ENCODE peak calls at places on chromosomes 5 and 9, in seven cellular contexts. One of them, this sample, is unnamed. For H3K4me1, the result is how much of the 10 kb centered on the place peaks cover.

GRCh38 chr5:33885679-33886078 is 6.1 kb downstream of the ADAMTS12 start:
- DNase-seq in OCI-LY7: no peak
- DNase-seq in CD8-positive, alpha-beta memory T cell: no peak
- DNase-seq in A673: no peak
- DNase-seq in colonic mucosa: no peak
- DNase-seq in mesendoderm: no peak
- DNase-seq in hepatocyte: no peak
- DNase-seq in this sample: peak

GRCh38 chr5:175810457-175810856 is 60.9 kb upstream of the CPLX2 start:
- DNase-seq in OCI-LY7: no peak
- DNase-seq in CD8-positive, alpha-beta memory T cell: no peak
- DNase-seq in A673: no peak
- DNase-seq in colonic mucosa: no peak
- DNase-seq in mesendoderm: no peak
- DNase-seq in hepatocyte: no peak
- DNase-seq in this sample: no peak

GRCh38 chr9:98231770-98232478 is 23.5 kb downstream of the TBC1D2 start:
- DNase-seq in OCI-LY7: peak
- DNase-seq in CD8-positive, alpha-beta memory T cell: no peak
- DNase-seq in A673: peak
- DNase-seq in colonic mucosa: no peak
- DNase-seq in mesendoderm: no peak
- DNase-seq in hepatocyte: peak
- DNase-seq in this sample: no peak

GRCh38 chr9:89359636-89360315 is 41.5 kb downstream of the SECISBP2 start:
- DNase-seq in OCI-LY7: no peak
- DNase-seq in CD8-positive, alpha-beta memory T cell: no peak
- DNase-seq in A673: no peak
- DNase-seq in colonic mucosa: no peak
- DNase-seq in mesendoderm: no peak
- DNase-seq in hepatocyte: no peak
- DNase-seq in this sample: no peak

GRCh38 chr9:138115506-138115905 is 237.9 kb downstream of the CACNA1B start:
- DNase-seq in OCI-LY7: no peak
- DNase-seq in CD8-positive, alpha-beta memory T cell: no peak
- DNase-seq in A673: no peak
- DNase-seq in colonic mucosa: no peak
- DNase-seq in mesendoderm: no peak
- DNase-seq in hepatocyte: no peak
- DNase-seq in this sample: no peak

GRCh38 chr5:20833081-20833627 is 845.2 kb upstream of the CDH18 start:
- DNase-seq in OCI-LY7: no peak
- DNase-seq in CD8-positive, alpha-beta memory T cell: no peak
- DNase-seq in A673: peak
- DNase-seq in colonic mucosa: no peak
- DNase-seq in mesendoderm: peak
- DNase-seq in hepatocyte: no peak
- DNase-seq in this sample: no peak

GRCh38 chr5:68531970-68532369 is 316.4 kb downstream of the PIK3R1 start:
- DNase-seq in OCI-LY7: no peak
- DNase-seq in CD8-positive, alpha-beta memory T cell: no peak
- DNase-seq in A673: no peak
- DNase-seq in colonic mucosa: no peak
- DNase-seq in mesendoderm: no peak
- DNase-seq in hepatocyte: no peak
- DNase-seq in this sample: no peak

GRCh38 chr5:1437452-1437851 is 7.8 kb downstream of the SLC6A3 start:
- DNase-seq in OCI-LY7: no peak
- DNase-seq in CD8-positive, alpha-beta memory T cell: no peak
- DNase-seq in A673: no peak
- DNase-seq in colonic mucosa: peak
- DNase-seq in mesendoderm: peak
- DNase-seq in hepatocyte: peak
- DNase-seq in this sample: no peak

GRCh38 chr9:129007766-129008468 is 20.2 kb downstream of the SH3GLB2 start:
- DNase-seq in OCI-LY7: no peak
- DNase-seq in CD8-positive, alpha-beta memory T cell: no peak
- DNase-seq in A673: no peak
- DNase-seq in colonic mucosa: no peak
- DNase-seq in mesendoderm: no peak
- DNase-seq in hepatocyte: peak
- DNase-seq in this sample: no peak

GRCh38 chr5:14739538-14739937 is 75.0 kb downstream of the OTULIN start:
- DNase-seq in OCI-LY7: no peak
- DNase-seq in CD8-positive, alpha-beta memory T cell: no peak
- DNase-seq in A673: no peak
- DNase-seq in colonic mucosa: no peak
- DNase-seq in mesendoderm: no peak
- DNase-seq in hepatocyte: no peak
- DNase-seq in this sample: no peak

GRCh38 chr5:19986036-19986619 is 1.9 kb downstream of the CDH18 start:
- DNase-seq in OCI-LY7: no peak
- DNase-seq in CD8-positive, alpha-beta memory T cell: no peak
- DNase-seq in A673: no peak
- DNase-seq in colonic mucosa: no peak
- DNase-seq in mesendoderm: no peak
- DNase-seq in hepatocyte: no peak
- DNase-seq in this sample: no peak

GRCh38 chr5:77960863-77961396 is 184.8 kb upstream of the TBCA start:
- DNase-seq in OCI-LY7: no peak
- DNase-seq in CD8-positive, alpha-beta memory T cell: no peak
- DNase-seq in A673: peak
- DNase-seq in colonic mucosa: no peak
- DNase-seq in mesendoderm: peak
- DNase-seq in hepatocyte: no peak
- DNase-seq in this sample: no peak
- H3K4me1 ChIP-seq in OCI-LY7: under half
- H3K4me1 ChIP-seq in CD8-positive, alpha-beta memory T cell: under half
- H3K4me1 ChIP-seq in A673: under half
- H3K4me1 ChIP-seq in colonic mucosa: under half
- H3K4me1 ChIP-seq in mesendoderm: under half
- H3K4me1 ChIP-seq in hepatocyte: under half
- H3K4me1 ChIP-seq in this sample: under half

GRCh38 chr9:136946228-136946892 is 1.3 kb downstream of the C8G start:
- DNase-seq in OCI-LY7: no peak
- DNase-seq in CD8-positive, alpha-beta memory T cell: no peak
- DNase-seq in A673: no peak
- DNase-seq in colonic mucosa: no peak
- DNase-seq in mesendoderm: no peak
- DNase-seq in hepatocyte: no peak
- DNase-seq in this sample: no peak

GRCh38 chr9:136949239-136949816 is 2.7 kb upstream of the LCN12 start:
- DNase-seq in OCI-LY7: no peak
- DNase-seq in CD8-positive, alpha-beta memory T cell: no peak
- DNase-seq in A673: no peak
- DNase-seq in colonic mucosa: no peak
- DNase-seq in mesendoderm: no peak
- DNase-seq in hepatocyte: peak
- DNase-seq in this sample: no peak

GRCh38 chr9:136945333-136946227 is 537 bp downstream of the C8G start:
- DNase-seq in OCI-LY7: no peak
- DNase-seq in CD8-positive, alpha-beta memory T cell: no peak
- DNase-seq in A673: no peak
- DNase-seq in colonic mucosa: no peak
- DNase-seq in mesendoderm: no peak
- DNase-seq in hepatocyte: no peak
- DNase-seq in this sample: no peak

GRCh38 chr9:136947955-136948510 is 3.0 kb downstream of the C8G start:
- DNase-seq in OCI-LY7: peak
- DNase-seq in CD8-positive, alpha-beta memory T cell: no peak
- DNase-seq in A673: peak
- DNase-seq in colonic mucosa: peak
- DNase-seq in mesendoderm: peak
- DNase-seq in hepatocyte: peak
- DNase-seq in this sample: peak

GRCh38 chr9:136946893-136947891 is 2.1 kb downstream of the C8G start:
- DNase-seq in OCI-LY7: no peak
- DNase-seq in CD8-positive, alpha-beta memory T cell: no peak
- DNase-seq in A673: no peak
- DNase-seq in colonic mucosa: no peak
- DNase-seq in mesendoderm: no peak
- DNase-seq in hepatocyte: no peak
- DNase-seq in this sample: no peak
- H3K4me1 ChIP-seq in OCI-LY7: under half
- H3K4me1 ChIP-seq in CD8-positive, alpha-beta memory T cell: under half
- H3K4me1 ChIP-seq in A673: under half
- H3K4me1 ChIP-seq in colonic mucosa: under half
- H3K4me1 ChIP-seq in mesendoderm: under half
- H3K4me1 ChIP-seq in hepatocyte: under half
- H3K4me1 ChIP-seq in this sample: under half

DNA sequence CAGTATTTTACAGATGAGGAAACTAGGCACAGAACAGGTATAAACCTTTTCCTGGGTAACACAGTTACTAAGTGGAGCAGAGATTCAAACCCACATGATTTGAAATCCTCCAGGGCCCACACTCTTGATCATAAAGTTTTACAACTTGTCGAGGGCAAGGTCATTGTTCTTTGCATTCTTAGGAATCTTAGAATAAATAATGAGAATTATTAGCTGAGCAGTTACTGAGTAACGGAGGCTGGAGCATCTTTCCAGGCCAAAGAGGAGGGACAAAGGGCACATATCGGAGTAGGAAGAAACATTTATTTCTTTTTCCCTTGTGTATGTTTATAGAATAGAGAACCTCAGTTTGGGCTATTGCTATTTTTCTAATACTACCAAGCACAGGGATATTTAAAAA is 27.1 kb upstream of the F2R start:
- DNase-seq in OCI-LY7: no peak
- DNase-seq in CD8-positive, alpha-beta memory T cell: no peak
- DNase-seq in A673: no peak
- DNase-seq in colonic mucosa: no peak
- DNase-seq in mesendoderm: no peak
- DNase-seq in hepatocyte: peak
- DNase-seq in this sample: no peak
- H3K4me1 ChIP-seq in OCI-LY7: under half
- H3K4me1 ChIP-seq in CD8-positive, alpha-beta memory T cell: under half
- H3K4me1 ChIP-seq in A673: half or more
- H3K4me1 ChIP-seq in colonic mucosa: under half
- H3K4me1 ChIP-seq in mesendoderm: under half
- H3K4me1 ChIP-seq in hepatocyte: under half
- H3K4me1 ChIP-seq in this sample: under half

DNA sequence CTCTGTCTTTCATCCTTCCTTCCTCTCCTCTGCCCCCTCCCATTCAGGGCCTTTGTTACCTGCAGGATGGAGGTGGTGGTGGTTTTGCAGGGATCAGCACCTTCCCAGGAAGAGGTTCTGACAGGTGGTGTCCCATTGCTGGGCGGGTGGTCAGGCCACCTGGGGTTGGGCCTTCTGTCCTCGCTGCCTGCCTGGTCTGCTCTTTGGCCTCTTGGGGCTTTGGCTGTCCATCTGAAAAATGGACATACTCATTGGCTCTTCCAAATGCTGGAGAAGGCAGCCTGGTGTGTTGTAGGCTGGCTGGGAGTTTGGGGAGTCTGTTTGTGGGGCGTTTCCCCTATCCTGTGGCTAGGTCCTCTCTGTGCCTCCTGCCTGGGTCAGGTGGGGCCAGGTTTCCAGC is 4.3 kb downstream of the RXRA start:
- DNase-seq in OCI-LY7: no peak
- DNase-seq in CD8-positive, alpha-beta memory T cell: no peak
- DNase-seq in A673: no peak
- DNase-seq in colonic mucosa: no peak
- DNase-seq in mesendoderm: no peak
- DNase-seq in hepatocyte: no peak
- DNase-seq in this sample: no peak
- H3K4me1 ChIP-seq in OCI-LY7: under half
- H3K4me1 ChIP-seq in CD8-positive, alpha-beta memory T cell: under half
- H3K4me1 ChIP-seq in A673: under half
- H3K4me1 ChIP-seq in colonic mucosa: under half
- H3K4me1 ChIP-seq in mesendoderm: under half
- H3K4me1 ChIP-seq in hepatocyte: half or more
- H3K4me1 ChIP-seq in this sample: under half

GRCh38 chr9:34123682-34124081 is 2.8 kb downstream of the DCAF12 start:
- DNase-seq in OCI-LY7: peak
- DNase-seq in CD8-positive, alpha-beta memory T cell: peak
- DNase-seq in A673: no peak
- DNase-seq in colonic mucosa: peak
- DNase-seq in mesendoderm: no peak
- DNase-seq in hepatocyte: no peak
- DNase-seq in this sample: no peak
- H3K4me1 ChIP-seq in OCI-LY7: under half
- H3K4me1 ChIP-seq in CD8-positive, alpha-beta memory T cell: under half
- H3K4me1 ChIP-seq in A673: under half
- H3K4me1 ChIP-seq in colonic mucosa: under half
- H3K4me1 ChIP-seq in mesendoderm: under half
- H3K4me1 ChIP-seq in hepatocyte: under half
- H3K4me1 ChIP-seq in this sample: under half

DNA sequence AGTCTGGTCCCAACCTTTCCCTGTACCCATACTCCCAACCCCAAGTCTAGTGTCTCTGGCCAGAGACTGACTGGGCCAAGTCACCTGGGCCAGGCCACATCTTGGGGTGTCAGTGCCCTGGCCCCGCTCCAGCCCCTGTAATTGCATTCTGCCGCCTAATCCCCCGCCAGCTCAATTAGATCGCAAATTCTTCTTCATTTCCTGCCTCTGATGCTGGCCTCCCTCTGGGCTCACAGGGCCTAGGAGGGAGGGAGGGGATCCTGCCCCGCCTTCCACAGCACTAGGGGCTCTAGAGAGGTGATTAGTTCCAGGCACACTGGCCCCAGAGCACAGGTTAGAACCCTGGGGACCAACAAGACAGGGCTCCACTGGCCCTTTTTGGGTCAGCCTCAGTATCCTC is 5.5 kb downstream of the CXXC5 start:
- DNase-seq in OCI-LY7: peak
- DNase-seq in CD8-positive, alpha-beta memory T cell: no peak
- DNase-seq in A673: peak
- DNase-seq in colonic mucosa: no peak
- DNase-seq in mesendoderm: no peak
- DNase-seq in hepatocyte: no peak
- DNase-seq in this sample: no peak
- H3K4me1 ChIP-seq in OCI-LY7: half or more
- H3K4me1 ChIP-seq in CD8-positive, alpha-beta memory T cell: under half
- H3K4me1 ChIP-seq in A673: half or more
- H3K4me1 ChIP-seq in colonic mucosa: under half
- H3K4me1 ChIP-seq in mesendoderm: under half
- H3K4me1 ChIP-seq in hepatocyte: half or more
- H3K4me1 ChIP-seq in this sample: half or more

GRCh38 chr9:133118179-133118520 is 2.9 kb downstream of the RALGDS start:
- DNase-seq in OCI-LY7: no peak
- DNase-seq in CD8-positive, alpha-beta memory T cell: no peak
- DNase-seq in A673: no peak
- DNase-seq in colonic mucosa: no peak
- DNase-seq in mesendoderm: no peak
- DNase-seq in hepatocyte: no peak
- DNase-seq in this sample: no peak

GRCh38 chr9:133117271-133118178 is 3.5 kb downstream of the RALGDS start:
- DNase-seq in OCI-LY7: no peak
- DNase-seq in CD8-positive, alpha-beta memory T cell: no peak
- DNase-seq in A673: no peak
- DNase-seq in colonic mucosa: no peak
- DNase-seq in mesendoderm: no peak
- DNase-seq in hepatocyte: no peak
- DNase-seq in this sample: no peak

GRCh38 chr9:133119461-133120342 is 1.3 kb downstream of the RALGDS start:
- DNase-seq in OCI-LY7: no peak
- DNase-seq in CD8-positive, alpha-beta memory T cell: no peak
- DNase-seq in A673: no peak
- DNase-seq in colonic mucosa: peak
- DNase-seq in mesendoderm: no peak
- DNase-seq in hepatocyte: peak
- DNase-seq in this sample: peak

GRCh38 chr9:133118568-133118967 is 2.5 kb downstream of the RALGDS start:
- DNase-seq in OCI-LY7: no peak
- DNase-seq in CD8-positive, alpha-beta memory T cell: no peak
- DNase-seq in A673: no peak
- DNase-seq in colonic mucosa: no peak
- DNase-seq in mesendoderm: no peak
- DNase-seq in hepatocyte: no peak
- DNase-seq in this sample: no peak

GRCh38 chr9:133119039-133119438 is 2.0 kb downstream of the RALGDS start:
- DNase-seq in OCI-LY7: no peak
- DNase-seq in CD8-positive, alpha-beta memory T cell: no peak
- DNase-seq in A673: no peak
- DNase-seq in colonic mucosa: no peak
- DNase-seq in mesendoderm: no peak
- DNase-seq in hepatocyte: no peak
- DNase-seq in this sample: no peak
- H3K4me1 ChIP-seq in OCI-LY7: under half
- H3K4me1 ChIP-seq in CD8-positive, alpha-beta memory T cell: half or more
- H3K4me1 ChIP-seq in A673: under half
- H3K4me1 ChIP-seq in colonic mucosa: under half
- H3K4me1 ChIP-seq in mesendoderm: under half
- H3K4me1 ChIP-seq in hepatocyte: half or more
- H3K4me1 ChIP-seq in this sample: half or more

This sample was measured in cardiac muscle cell.